ENCODE peak calls at places on chromosomes 13 and 19, in six cellular contexts. G is natural killer cell, E is foreskin keratinocyte, X is progenitor cell of endocrine pancreas, U is AG10803, I is glutamatergic neuron. M is an unnamed sample.

GRCh38 chr13:58946274-58946673 is 1217.5 kb downstream of the DIAPH3 start:
- DNase-seq in E (no peak), U (no peak), G (no peak), I (no peak), X (no peak), M (no peak)

GRCh38 chr19:27935669-27936068 is 1277.3 kb downstream of the UQCRFS1 start:
- DNase-seq in X (no peak), E (no peak), G (no peak), U (no peak), I (no peak), M (no peak)

GRCh38 chr13:109787135-109787954 is 962 bp upstream of the IRS2 start:
- DNase-seq in G (peak; percentile 39), U (peak; percentile 49), E (no peak), I (peak; percentile 70), X (peak; percentile 42), M (peak; percentile 31)

GRCh38 chr19:33060586-33060985 is 4.1 kb downstream of the RHPN2 start:
- DNase-seq in G (no peak), I (no peak), U (no peak), X (no peak), E (no peak), M (no peak)

GRCh38 chr13:64154514-64154913 is 2738.9 kb upstream of the PCDH20 start:
- DNase-seq in I (no peak), E (peak; percentile 2), G (no peak), X (no peak), U (peak; percentile 28), M (no peak)

GRCh38 chr13:104318121-104318520 is 1251.9 kb upstream of the SLC10A2 start:
- DNase-seq in U (no peak), X (no peak), I (no peak), E (no peak), G (no peak), M (no peak)

GRCh38 chr19:1261863-1262686 is 7.1 kb upstream of the CIRBP start:
- DNase-seq in I (no peak), E (no peak), U (peak; percentile 67), X (no peak), G (no peak), M (peak; percentile 53)

GRCh38 chr19:35715981-35716734 is 1.6 kb upstream of the KMT2B start:
- DNase-seq in X (peak; percentile 50), G (no peak), E (no peak), U (peak; percentile 36), I (no peak), M (peak; percentile 28)

GRCh38 chr19:10043286-10043927 is 30.1 kb downstream of the RDH8 start:
- DNase-seq in I (no peak), U (peak; percentile 39), E (peak; percentile 40), G (no peak), X (no peak), M (no peak)

GRCh38 chr19:47228168-47228936 is 2.6 kb downstream of the BBC3 start:
- DNase-seq in U (peak; percentile 48), G (peak; percentile 60), I (peak; percentile 55), X (peak; percentile 31), E (no peak), M (peak; percentile 51)

GRCh38 chr13:73417012-73417615 is 358.3 kb downstream of the KLF5 start:
- DNase-seq in U (peak; percentile 4), X (no peak), G (no peak), I (no peak), E (no peak), M (no peak)

GRCh38 chr13:76632388-76633044 is 253.7 kb downstream of the KCTD12 start:
- DNase-seq in G (no peak), E (no peak), I (no peak), U (no peak), X (peak; percentile 22), M (no peak)

GRCh38 chr19:11949201-11949600 is 15.6 kb upstream of the ZNF763 start:
- DNase-seq in U (no peak), E (no peak), X (no peak), G (no peak), I (no peak), M (no peak)

GRCh38 chr13:48667136-48667535 is 13.4 kb downstream of the CYSLTR2 start:
- DNase-seq in I (no peak), X (no peak), G (no peak), U (no peak), E (no peak), M (no peak)

GRCh38 chr13:52428295-52428694 is 22.1 kb downstream of the VPS36 start:
- DNase-seq in E (no peak), G (no peak), X (no peak), U (no peak), I (no peak), M (no peak)

GRCh38 chr19:10007366-10007765 is 2.9 kb downstream of the COL5A3 start:
- DNase-seq in E (no peak), X (no peak), U (peak; percentile 52), I (no peak), G (no peak), M (no peak)

GRCh38 chr13:85068231-85068630 is 731.0 kb downstream of the SLITRK6 start:
- DNase-seq in I (no peak), E (no peak), G (no peak), X (no peak), U (no peak), M (no peak)

GRCh38 chr19:58513694-58514563 is 2.1 kb upstream of the SLC27A5 start:
- DNase-seq in U (peak; percentile 84), I (peak; percentile 98), G (peak; percentile 91), E (peak; percentile 49), X (peak; percentile 94), M (peak; percentile 83)

GRCh38 chr19:32066056-32066455 is 279.4 kb upstream of the ZNF507 start:
- DNase-seq in X (no peak), G (no peak), E (no peak), I (no peak), U (no peak), M (no peak)

GRCh38 chr13:75364131-75364713 is 117.7 kb downstream of the TBC1D4 start:
- DNase-seq in X (no peak), G (no peak), I (no peak), E (peak; percentile 57), U (no peak), M (no peak)

GRCh38 chr13:75363371-75363770 is 118.6 kb downstream of the TBC1D4 start:
- DNase-seq in I (no peak), U (no peak), E (no peak), X (no peak), G (no peak), M (no peak)

GRCh38 chr13:75365724-75366173 is 116.2 kb downstream of the TBC1D4 start:
- DNase-seq in I (no peak), U (peak; percentile 69), E (peak; percentile 92), G (no peak), X (no peak), M (no peak)

GRCh38 chr13:75368167-75368566 is 113.8 kb downstream of the TBC1D4 start:
- DNase-seq in E (peak; percentile 6), I (no peak), G (no peak), X (no peak), U (peak; percentile 80), M (no peak)

DNA sequence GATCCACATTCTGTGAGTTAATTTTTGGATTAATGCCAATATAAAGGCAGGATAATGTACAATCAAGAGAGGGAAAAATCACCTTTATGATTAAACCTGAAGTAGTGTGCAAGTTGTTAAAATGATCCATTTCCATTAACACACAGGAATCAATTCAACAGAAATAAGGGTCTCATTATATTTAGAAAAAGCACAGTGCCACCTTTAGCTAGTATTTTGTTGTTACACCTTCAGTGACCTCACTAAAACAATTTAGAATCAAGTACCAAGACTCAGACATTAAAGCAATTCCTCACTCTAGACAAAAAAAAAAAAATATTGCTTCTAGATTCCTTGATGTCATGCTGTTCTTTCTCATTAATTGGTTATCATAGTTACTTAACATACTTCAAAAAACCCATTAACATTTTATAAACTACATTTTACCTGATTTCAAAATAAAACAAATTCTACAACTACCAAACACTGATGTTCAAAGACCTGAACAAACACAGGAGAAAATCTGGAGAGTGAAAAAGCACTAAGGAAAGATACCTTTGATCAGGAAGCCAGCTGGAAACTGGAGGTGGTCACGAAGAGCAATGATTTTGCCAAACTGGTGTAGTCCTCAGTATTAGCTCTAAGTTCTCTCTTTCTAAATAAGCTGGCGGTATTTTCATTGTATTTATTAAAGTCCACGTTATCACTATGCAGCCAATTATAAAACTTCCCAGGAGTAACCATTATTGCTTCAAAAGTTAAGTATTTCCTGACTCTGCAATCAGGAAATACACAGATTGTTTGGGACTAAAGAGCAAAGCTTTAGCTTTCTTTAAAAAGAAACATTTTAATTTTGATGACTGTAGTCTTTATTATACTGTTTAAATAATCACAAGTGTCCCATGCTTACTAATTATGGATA is 115.3 kb downstream of the TBC1D4 start:
- DNase-seq in E (no peak), G (no peak), X (no peak), U (no peak), I (no peak), M (no peak)
- TF ChIP-seq CTCF in E (peak; percentile 16), G (no peak), X (no peak), U (no peak), I (no peak), M (no peak)

GRCh38 chr13:29707876-29708543 is 112.5 kb upstream of the SLC7A1 start:
- DNase-seq in E (no peak), X (no peak), I (peak; percentile 46), U (peak; percentile 62), G (no peak), M (no peak)
- TF ChIP-seq CTCF in E (peak; percentile 91), X (peak; percentile 49), I (peak; percentile 37), U (peak; percentile 82), G (peak; percentile 51), M (no peak)

GRCh38 chr13:47588676-47589075 is 412.4 kb downstream of the SUCLA2 start:
- DNase-seq in X (no peak), U (no peak), E (no peak), G (no peak), I (no peak), M (no peak)
- TF ChIP-seq CTCF in X (no peak), U (no peak), E (peak; percentile 33), G (no peak), I (peak; percentile 37), M (no peak)

GRCh38 chr13:26060366-26060765 is 8.6 kb upstream of the SHISA2 start:
- DNase-seq in G (no peak), X (no peak), E (no peak), U (no peak), I (no peak), M (no peak)

GRCh38 chr13:26067601-26068000 is 15.8 kb upstream of the SHISA2 start:
- DNase-seq in X (no peak), E (no peak), I (no peak), G (no peak), U (no peak), M (no peak)

GRCh38 chr13:26061947-26062346 is 10.1 kb upstream of the SHISA2 start:
- DNase-seq in U (peak; percentile 66), I (no peak), G (no peak), E (peak; percentile 68), X (no peak), M (no peak)

GRCh38 chr13:26058704-26059103 is 6.9 kb upstream of the SHISA2 start:
- DNase-seq in X (no peak), I (no peak), G (no peak), U (no peak), E (no peak), M (no peak)

DNA sequence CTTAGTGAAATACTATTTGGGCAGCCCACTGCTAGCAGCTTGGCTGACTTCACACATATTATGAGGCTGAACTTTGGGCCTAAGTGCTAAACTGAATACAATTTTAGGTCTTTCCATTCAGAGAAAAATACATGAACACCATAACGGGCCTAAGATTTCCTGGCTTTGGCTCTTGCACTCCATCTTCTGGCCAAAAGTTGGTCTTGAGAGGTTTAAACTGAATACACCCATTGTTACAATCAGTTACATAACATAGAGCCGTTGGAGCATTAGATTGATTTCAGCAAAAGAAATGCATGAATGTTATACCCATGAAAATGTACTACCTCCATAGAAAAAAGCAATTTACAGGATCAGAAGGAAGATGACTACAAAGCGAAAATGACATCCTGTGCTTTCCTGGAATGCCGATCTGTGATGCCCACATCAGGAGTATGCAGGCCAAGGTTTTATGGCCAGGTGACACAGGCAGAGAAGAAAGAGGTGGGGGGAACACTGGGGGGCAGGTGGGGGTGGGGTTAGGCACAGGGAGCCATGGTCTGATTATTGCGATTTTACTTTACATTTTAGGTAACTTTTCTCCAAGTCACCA is 11.1 kb upstream of the SHISA2 start:
- DNase-seq in G (no peak), X (no peak), E (peak; percentile 15), U (peak; percentile 55), I (no peak), M (no peak)
- TF ChIP-seq CTCF in G (peak; percentile 49), X (peak; percentile 83), E (peak; percentile 90), U (peak; percentile 85), I (peak; percentile 35), M (no peak)